ENCODE peak calls at places on chromosomes 5 and 9, in four cellular contexts. One of them, this sample, is unnamed.
A peak's percentile ranks its signal among the peaks of the same experiment; 100 is the strongest.

GRCh38 chr5:172686539-172687390 is 45.7 kb downstream of the NEURL1B start:
- DNase-seq in GM12878: no peak
- DNase-seq in IMR-90: no peak
- DNase-seq in K562: no peak
- DNase-seq in this sample: no peak

GRCh38 chr9:23830949-23831730 is 5.1 kb upstream of the ELAVL2 start:
- DNase-seq in K562: no peak
- DNase-seq in IMR-90: no peak
- DNase-seq in GM12878: no peak
- DNase-seq in this sample: no peak

GRCh38 chr9:10268500-10269485 is 344.0 kb downstream of the PTPRD start:
- DNase-seq in IMR-90: peak; percentile 12
- DNase-seq in K562: no peak
- DNase-seq in GM12878: no peak
- DNase-seq in this sample: peak; percentile 7

GRCh38 chr9:97059661-97060060 is 20.7 kb upstream of the CTSV start:
- DNase-seq in GM12878: no peak
- DNase-seq in K562: no peak
- DNase-seq in IMR-90: no peak
- DNase-seq in this sample: no peak

GRCh38 chr9:32351845-32352244 is 32.6 kb upstream of the ACO1 start:
- DNase-seq in IMR-90: peak; percentile 2
- DNase-seq in K562: peak; percentile 27
- DNase-seq in GM12878: no peak
- DNase-seq in this sample: no peak

GRCh38 chr5:66742083-66742895 is 146.1 kb downstream of the MAST4 start:
- DNase-seq in IMR-90: no peak
- DNase-seq in K562: peak; percentile 16
- DNase-seq in GM12878: no peak
- DNase-seq in this sample: peak; percentile 25

GRCh38 chr5:174610968-174611367 is 113.4 kb upstream of the MSX2 start:
- DNase-seq in IMR-90: peak; percentile 75
- DNase-seq in K562: no peak
- DNase-seq in GM12878: no peak
- DNase-seq in this sample: no peak

GRCh38 chr9:89154218-89154617 is 24.4 kb downstream of the SHC3 start:
- DNase-seq in IMR-90: no peak
- DNase-seq in GM12878: no peak
- DNase-seq in K562: no peak
- DNase-seq in this sample: no peak

GRCh38 chr5:53472279-53472678 is 8.2 kb upstream of the FST start:
- DNase-seq in GM12878: no peak
- DNase-seq in K562: no peak
- DNase-seq in IMR-90: no peak
- DNase-seq in this sample: no peak

GRCh38 chr5:72178910-72179815 is 71.9 kb downstream of the MAP1B start:
- DNase-seq in GM12878: no peak
- DNase-seq in K562: no peak
- DNase-seq in IMR-90: peak; percentile 91
- DNase-seq in this sample: peak; percentile 52

GRCh38 chr9:132447346-132447745 is 37.3 kb downstream of the CFAP77 start:
- DNase-seq in GM12878: no peak
- DNase-seq in IMR-90: no peak
- DNase-seq in K562: peak; percentile 15
- DNase-seq in this sample: no peak

GRCh38 chr5:155850411-155850810 is 476.6 kb upstream of the SGCD start:
- DNase-seq in K562: no peak
- DNase-seq in IMR-90: no peak
- DNase-seq in GM12878: no peak
- DNase-seq in this sample: no peak

GRCh38 chr9:111762546-111762945 is 32.2 kb downstream of the SHOC1 start:
- DNase-seq in IMR-90: peak; percentile 24
- DNase-seq in K562: no peak
- DNase-seq in GM12878: no peak
- DNase-seq in this sample: no peak

GRCh38 chr5:38534122-38534408 is 22.4 kb downstream of the LIFR start:
- DNase-seq in K562: no peak
- DNase-seq in IMR-90: no peak
- DNase-seq in GM12878: no peak
- DNase-seq in this sample: no peak

GRCh38 chr5:177569894-177570293 is 15.5 kb upstream of the FAM193B start:
- DNase-seq in GM12878: no peak
- DNase-seq in IMR-90: no peak
- DNase-seq in K562: no peak
- DNase-seq in this sample: no peak

GRCh38 chr5:35478856-35479682 is 138.6 kb upstream of the SPEF2 start:
- DNase-seq in K562: no peak
- DNase-seq in IMR-90: peak; percentile 39
- DNase-seq in GM12878: no peak
- DNase-seq in this sample: no peak

GRCh38 chr5:123610665-123611406 is 98.9 kb downstream of the CSNK1G3 start:
- DNase-seq in K562: peak; percentile 59
- DNase-seq in GM12878: peak; percentile 17
- DNase-seq in IMR-90: peak; percentile 80
- DNase-seq in this sample: peak; percentile 68

GRCh38 chr9:137382728-137383452 is 40.1 kb downstream of the EXD3 start:
- DNase-seq in IMR-90: no peak
- DNase-seq in GM12878: no peak
- DNase-seq in K562: peak; percentile 67
- DNase-seq in this sample: no peak

GRCh38 chr5:144284036-144284435 is 113.4 kb downstream of the KCTD16 start:
- DNase-seq in IMR-90: no peak
- DNase-seq in GM12878: no peak
- DNase-seq in K562: no peak
- DNase-seq in this sample: no peak

DNA sequence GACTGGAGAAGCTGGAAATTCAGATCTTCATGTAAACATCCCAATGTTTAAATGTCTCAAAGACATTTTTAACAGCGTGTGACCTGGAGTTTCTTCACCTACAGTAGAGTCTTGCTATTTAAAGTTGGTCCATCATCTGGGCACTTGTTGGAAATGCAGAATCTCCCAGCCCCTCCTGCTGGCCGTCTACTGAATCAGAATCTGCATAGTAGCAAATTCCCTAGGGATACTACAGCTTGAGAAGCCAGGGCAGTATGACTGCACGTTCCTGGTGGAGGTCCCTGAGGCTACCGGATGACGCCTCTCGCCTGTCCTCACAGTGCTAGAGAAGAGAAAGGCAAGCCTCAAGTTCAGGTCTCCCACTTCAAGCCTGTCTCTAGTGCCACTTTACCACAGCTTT is 15.7 kb downstream of the SAP30L start:
- DNase-seq in IMR-90: peak; percentile 34
- DNase-seq in GM12878: no peak
- DNase-seq in K562: no peak
- DNase-seq in this sample: peak; percentile 40
- TF ChIP-seq BHLHE40 in IMR-90: no peak
- TF ChIP-seq BHLHE40 in GM12878: no peak
- TF ChIP-seq BHLHE40 in K562: no peak
- TF ChIP-seq BHLHE40 in this sample: no peak

GRCh38 chr5:27083763-27084420 is 45.5 kb upstream of the CDH9 start:
- DNase-seq in GM12878: no peak
- DNase-seq in IMR-90: no peak
- DNase-seq in K562: no peak
- DNase-seq in this sample: no peak
- TF ChIP-seq CEBPB in GM12878: no peak
- TF ChIP-seq CEBPB in IMR-90: no peak
- TF ChIP-seq CEBPB in K562: no peak
- TF ChIP-seq CEBPB in this sample: no peak

GRCh38 chr9:18507151-18507550 is 33.2 kb downstream of the ADAMTSL1 start:
- DNase-seq in K562: no peak
- DNase-seq in IMR-90: no peak
- DNase-seq in GM12878: no peak
- DNase-seq in this sample: no peak

GRCh38 chr9:18499987-18500386 is 26.0 kb downstream of the ADAMTSL1 start:
- DNase-seq in K562: no peak
- DNase-seq in IMR-90: no peak
- DNase-seq in GM12878: no peak
- DNase-seq in this sample: no peak

GRCh38 chr9:18498947-18499585 is 25.1 kb downstream of the ADAMTSL1 start:
- DNase-seq in GM12878: no peak
- DNase-seq in K562: no peak
- DNase-seq in IMR-90: no peak
- DNase-seq in this sample: no peak

GRCh38 chr9:18504707-18505106 is 30.8 kb downstream of the ADAMTSL1 start:
- DNase-seq in IMR-90: no peak
- DNase-seq in GM12878: no peak
- DNase-seq in K562: no peak
- DNase-seq in this sample: no peak

DNA sequence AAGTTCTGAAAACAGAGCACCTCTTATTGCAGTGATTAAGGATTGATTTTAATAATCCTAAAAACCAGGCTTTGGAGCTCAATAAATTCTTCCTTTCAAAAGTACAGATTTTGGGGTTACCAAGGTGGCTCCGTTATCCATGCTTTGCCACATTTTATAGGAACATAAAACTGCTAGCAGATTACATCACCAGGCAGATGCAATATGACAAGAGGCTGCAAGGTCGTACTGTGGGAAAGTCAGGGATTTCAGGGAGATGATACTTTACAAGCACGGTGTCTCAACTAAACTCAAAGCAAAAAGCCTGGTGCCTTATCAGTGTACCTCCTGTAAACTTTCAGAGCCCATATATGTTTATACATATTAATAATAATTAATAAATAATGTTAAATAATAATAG is 28.6 kb downstream of the ADAMTSL1 start:
- DNase-seq in K562: no peak
- DNase-seq in IMR-90: no peak
- DNase-seq in GM12878: no peak
- DNase-seq in this sample: no peak
- TF ChIP-seq BHLHE40 in K562: no peak
- TF ChIP-seq BHLHE40 in IMR-90: no peak
- TF ChIP-seq BHLHE40 in GM12878: no peak
- TF ChIP-seq BHLHE40 in this sample: no peak

DNA sequence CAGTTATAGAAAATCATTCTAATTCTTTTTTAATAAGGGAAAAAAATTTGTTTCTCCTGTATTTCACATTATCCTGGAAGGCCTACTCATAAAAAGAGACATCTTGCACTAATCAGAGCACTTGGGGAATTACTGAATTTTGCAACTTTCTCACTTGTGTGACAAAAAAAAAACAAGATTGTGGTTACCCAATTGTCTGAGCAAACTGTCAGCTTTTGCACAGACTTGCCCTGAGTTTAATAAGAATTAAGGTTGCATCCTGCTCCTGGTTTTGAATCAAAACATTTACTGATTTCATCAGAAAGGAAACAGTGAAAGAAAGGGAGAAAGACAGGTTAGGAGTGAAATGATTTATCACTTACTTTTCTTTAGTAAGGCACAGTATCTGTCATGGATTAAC is 10.6 kb upstream of the SH3RF2 start:
- DNase-seq in GM12878: no peak
- DNase-seq in K562: no peak
- DNase-seq in IMR-90: peak; percentile 52
- DNase-seq in this sample: no peak
- TF ChIP-seq CEBPB in GM12878: no peak
- TF ChIP-seq CEBPB in K562: no peak
- TF ChIP-seq CEBPB in IMR-90: peak; percentile 73
- TF ChIP-seq CEBPB in this sample: no peak

DNA sequence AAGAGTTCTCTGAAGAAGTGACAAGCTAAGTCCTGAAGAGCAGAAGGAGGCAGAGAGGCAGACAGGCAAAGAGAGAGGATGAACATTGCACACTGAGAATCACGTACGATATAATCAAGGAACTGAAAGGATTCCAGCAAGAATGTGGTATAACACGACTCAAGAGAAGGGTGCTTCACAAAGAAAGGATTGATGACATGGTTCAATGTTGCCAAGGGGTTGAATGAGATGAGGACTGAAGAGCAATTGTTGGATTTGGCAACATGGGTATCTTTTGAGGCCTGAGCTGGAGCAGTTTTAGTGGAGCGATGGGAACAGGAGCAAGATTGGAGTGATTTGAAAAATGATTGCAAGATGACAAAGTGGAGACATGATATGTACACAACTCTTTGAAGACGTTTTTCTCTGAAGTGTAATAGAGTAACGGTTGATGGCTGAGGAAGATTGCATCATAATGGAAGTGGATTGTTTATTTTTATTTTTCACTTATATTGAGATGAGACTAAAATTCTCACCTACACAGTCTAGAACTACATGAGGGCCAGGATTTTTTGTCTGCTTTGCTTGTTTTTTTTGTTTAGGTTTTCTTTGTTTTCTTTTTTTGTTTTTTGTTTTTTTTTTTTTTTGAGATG is 1049.9 kb upstream of the WWC1 start:
- DNase-seq in IMR-90: no peak
- DNase-seq in K562: no peak
- DNase-seq in GM12878: no peak
- DNase-seq in this sample: no peak
- TF ChIP-seq BHLHE40 in IMR-90: no peak
- TF ChIP-seq BHLHE40 in K562: no peak
- TF ChIP-seq BHLHE40 in GM12878: no peak
- TF ChIP-seq BHLHE40 in this sample: no peak

This sample was measured in A549.